ENCODE peak calls at places on chromosomes 1 and 21, in five cellular contexts. L, R, K, D and S are unnamed samples.

GRCh38 chr1:172654535-172654934 is 4.4 kb upstream of the FASLG start:
- DNase-seq in L (no peak), R (peak), K (no peak), D (no peak), S (peak)

GRCh38 chr21:14613496-14613895 is 67.4 kb upstream of the SAMSN1 start:
- DNase-seq in L (no peak), R (no peak), K (no peak), D (no peak), S (no peak)

GRCh38 chr21:23398726-23399125 is 2208.6 kb downstream of the MRPL39 start:
- DNase-seq in L (no peak), R (no peak), K (no peak), D (no peak), S (no peak)

GRCh38 chr1:70877343-70877742 is 170.3 kb downstream of the PTGER3 start:
- DNase-seq in L (no peak), R (no peak), K (no peak), D (no peak), S (peak)

GRCh38 chr1:109892476-109893368 is 17.9 kb upstream of the CSF1 start:
- DNase-seq in L (no peak), R (peak), K (no peak), D (no peak), S (no peak)

GRCh38 chr1:115496904-115497527 is 144.8 kb upstream of the VANGL1 start:
- DNase-seq in L (no peak), R (peak), K (no peak), D (no peak), S (no peak)

GRCh38 chr1:113677250-113678158 is 81.8 kb downstream of the PHTF1 start:
- DNase-seq in L (no peak), R (peak), K (peak), D (no peak), S (peak)

GRCh38 chr1:18901952-18902522 is 318 bp downstream of the ALDH4A1 start:
- DNase-seq in L (no peak), R (no peak), K (no peak), D (no peak), S (peak)

GRCh38 chr21:27023186-27023585 is 56.3 kb upstream of the ADAMTS5 start:
- DNase-seq in L (no peak), R (no peak), K (no peak), D (no peak), S (no peak)

GRCh38 chr1:185861630-185862029 is 127.4 kb downstream of the HMCN1 start:
- DNase-seq in L (no peak), R (peak), K (no peak), D (no peak), S (no peak)

GRCh38 chr1:185857447-185857846 is 123.3 kb downstream of the HMCN1 start:
- DNase-seq in L (no peak), R (peak), K (no peak), D (no peak), S (no peak)

GRCh38 chr1:185862235-185862634 is 128.0 kb downstream of the HMCN1 start:
- DNase-seq in L (no peak), R (peak), K (no peak), D (no peak), S (no peak)

GRCh38 chr1:185860876-185861275 is 126.7 kb downstream of the HMCN1 start:
- DNase-seq in L (no peak), R (peak), K (no peak), D (no peak), S (no peak)

DNA sequence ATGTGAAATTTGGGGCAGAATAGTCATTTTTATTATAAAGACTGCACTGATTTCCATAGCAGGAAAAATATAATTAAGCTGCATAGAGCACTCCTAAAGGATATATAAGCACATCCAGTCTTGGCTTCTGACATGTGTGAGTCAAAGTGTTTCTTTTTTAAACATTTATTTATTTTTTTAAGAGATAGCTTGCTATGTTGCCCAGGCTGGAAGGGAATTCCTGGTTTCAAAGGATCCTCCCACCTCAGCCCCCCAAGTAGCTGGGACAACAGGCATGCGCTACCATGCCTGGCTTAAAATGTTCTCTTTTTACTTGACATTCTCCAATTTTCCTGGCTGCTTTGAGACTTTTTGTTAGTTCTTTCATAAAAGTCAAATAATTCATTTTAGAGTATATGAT is 126.1 kb downstream of the HMCN1 start:
- DNase-seq in L (no peak), R (peak), K (no peak), D (no peak), S (no peak)
- TF ChIP-seq POLR2A in L (no peak), R (no peak), K (no peak), D (no peak), S (no peak)

GRCh38 chr1:77945345-77945744 is 33.5 kb downstream of the FUBP1 start:
- DNase-seq in L (no peak), R (no peak), K (no peak), D (no peak), S (no peak)
- TF ChIP-seq POLR2A in L (no peak), R (no peak), K (no peak), D (no peak), S (no peak)

GRCh38 chr1:32612189-32612881 is 38.0 kb downstream of the ZBTB8OS start:
- DNase-seq in L (peak), R (peak), K (peak), D (peak), S (peak)
- TF ChIP-seq POLR2A in L (no peak), R (no peak), K (peak), D (no peak), S (peak)

GRCh38 chr1:160578694-160579191 is 553 bp downstream of the CD84 start:
- DNase-seq in L (no peak), R (no peak), K (no peak), D (no peak), S (peak)

GRCh38 chr1:160580208-160580812 is 1.0 kb upstream of the CD84 start:
- DNase-seq in L (no peak), R (no peak), K (no peak), D (no peak), S (no peak)

GRCh38 chr1:160578175-160578693 is 1.1 kb downstream of the CD84 start:
- DNase-seq in L (no peak), R (no peak), K (no peak), D (no peak), S (peak)

GRCh38 chr1:160577661-160578060 is 1.6 kb downstream of the CD84 start:
- DNase-seq in L (no peak), R (no peak), K (no peak), D (no peak), S (no peak)

DNA sequence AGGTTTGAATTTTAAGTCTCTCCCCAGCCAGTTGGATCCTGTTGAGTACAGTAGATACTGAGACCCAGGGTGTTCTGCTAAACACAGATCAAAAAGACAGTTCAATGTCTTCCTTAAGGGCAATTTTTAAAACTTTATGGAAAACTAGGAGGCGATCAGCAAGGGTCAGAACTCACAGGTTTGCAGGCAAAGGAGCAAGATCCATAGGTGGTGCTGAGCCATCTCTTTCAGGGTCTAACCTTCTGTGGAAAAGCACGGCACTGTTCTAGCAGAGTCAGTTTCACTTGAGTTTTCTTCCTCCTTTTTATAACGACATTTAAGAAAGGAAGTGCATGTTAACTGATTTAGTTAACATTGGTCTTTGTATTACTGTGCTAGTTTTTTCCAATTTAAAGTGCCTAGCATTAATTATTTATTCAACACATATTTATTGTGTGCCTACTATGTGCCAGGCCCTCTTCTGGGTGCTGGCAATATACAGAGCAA is at the start of gene CD84:
- DNase-seq in L (no peak), R (no peak), K (no peak), D (no peak), S (peak)
- TF ChIP-seq POLR2A in L (no peak), R (no peak), K (no peak), D (no peak), S (peak)

GRCh38 chr1:181798191-181798926 is 263.2 kb downstream of the ZNF648 start:
- DNase-seq in L (no peak), R (no peak), K (no peak), D (no peak), S (no peak)

GRCh38 chr1:181804989-181805388 is 256.5 kb downstream of the ZNF648 start:
- DNase-seq in L (no peak), R (no peak), K (no peak), D (no peak), S (no peak)

GRCh38 chr1:181802466-181802865 is 259.0 kb downstream of the ZNF648 start:
- DNase-seq in L (no peak), R (no peak), K (no peak), D (no peak), S (no peak)

GRCh38 chr1:181803421-181803820 is 258.1 kb downstream of the ZNF648 start:
- DNase-seq in L (no peak), R (no peak), K (no peak), D (no peak), S (no peak)

DNA sequence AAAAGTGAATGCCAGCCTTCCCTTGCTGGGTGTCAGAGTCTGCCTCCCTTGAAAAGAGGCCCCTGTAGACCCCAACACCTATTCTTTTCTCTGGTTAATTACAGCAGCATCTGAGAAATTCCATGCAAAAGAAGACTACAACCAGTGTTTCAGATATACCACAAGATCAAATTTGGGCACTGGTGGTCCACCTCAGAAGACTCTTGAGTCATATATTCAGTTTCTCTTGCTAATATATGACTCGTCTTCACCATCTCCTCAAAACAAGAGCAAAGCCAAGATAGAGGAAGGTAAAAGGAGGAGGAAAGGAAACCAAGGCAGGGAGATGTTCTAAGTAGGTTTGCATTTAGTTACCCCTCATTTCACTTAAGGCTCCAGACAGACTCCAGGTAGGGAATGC is 259.9 kb downstream of the ZNF648 start:
- DNase-seq in L (no peak), R (no peak), K (no peak), D (no peak), S (no peak)
- TF ChIP-seq POLR2A in L (no peak), R (no peak), K (no peak), D (no peak), S (no peak)

DNA sequence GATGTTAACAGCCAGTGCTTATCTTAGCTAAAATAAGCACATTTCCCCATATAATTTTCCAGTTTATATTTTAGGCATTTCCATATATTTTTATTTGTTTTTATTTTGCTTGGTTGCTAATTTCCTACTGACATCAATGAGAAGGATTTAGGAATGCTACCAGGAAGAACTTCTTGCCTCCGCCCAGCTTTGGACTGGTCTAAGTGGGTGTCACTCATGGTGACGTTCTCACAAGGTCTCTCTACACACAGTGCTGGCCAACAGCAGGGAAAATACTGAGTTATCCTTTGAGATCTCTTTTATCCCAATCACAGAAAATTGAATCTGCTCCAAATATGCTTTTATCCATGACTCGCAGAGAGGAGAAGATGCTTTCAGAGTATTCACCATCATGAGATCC is 13.2 kb downstream of the MX1 start:
- DNase-seq in L (no peak), R (peak), K (no peak), D (no peak), S (no peak)
- TF ChIP-seq POLR2A in L (no peak), R (no peak), K (no peak), D (no peak), S (no peak)

DNA sequence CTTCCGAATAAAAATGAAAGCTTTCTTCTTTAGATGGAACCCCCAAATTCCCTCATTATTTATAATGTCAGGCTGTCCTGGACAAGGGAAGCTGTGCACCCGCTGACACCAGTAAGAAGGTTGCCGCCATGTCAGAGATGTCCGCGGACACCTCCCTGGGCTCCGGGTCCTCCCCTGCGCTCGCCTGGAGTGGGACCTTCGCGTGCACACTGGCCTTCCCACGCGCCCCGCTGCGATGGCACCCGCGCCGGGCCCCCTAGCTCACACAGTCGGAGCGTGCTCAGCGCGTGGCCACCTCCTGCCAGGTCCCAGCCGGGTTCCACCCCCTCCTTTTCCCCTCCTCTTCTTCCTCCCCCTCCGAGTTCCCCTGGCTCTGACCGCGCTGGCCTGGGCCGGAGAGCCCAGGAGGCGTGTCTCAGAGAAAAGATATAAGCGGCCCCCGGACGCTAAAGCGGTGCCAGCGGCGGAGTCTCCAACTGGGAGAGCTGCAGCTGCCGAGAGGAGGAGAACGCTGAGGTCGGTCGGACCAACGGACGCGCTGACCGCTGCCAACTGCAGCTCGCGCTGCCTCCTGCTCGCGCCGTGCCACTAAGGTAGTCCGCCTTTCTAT is at the start of gene G0S2:
- DNase-seq in L (peak), R (peak), K (peak), D (no peak), S (peak)
- TF ChIP-seq POLR2A in L (no peak), R (no peak), K (peak), D (no peak), S (peak)